ENCODE peak calls at places on chromosomes 4 and X, in nine cellular contexts. R, Q, J, V, A, T, G, X and S are unnamed samples.

GRCh38 chr4:77927991-77928925 is 65.6 kb downstream of the MRPL1 start:
- DNase-seq in A (no peak), J (no peak), R (no peak), X (no peak), T (no peak), G (no peak), Q (peak), V (no peak), S (no peak)

GRCh38 chr4:8055206-8055605 is 103.4 kb downstream of the ABLIM2 start:
- DNase-seq in J (no peak), X (no peak), G (no peak), Q (no peak), R (no peak), V (no peak), A (no peak), T (no peak), S (no peak)

GRCh38 chrX:72258174-72258573 is 18.9 kb downstream of the RPS4X start:
- DNase-seq in R (no peak), Q (peak), V (no peak), X (no peak), A (no peak), J (no peak), G (no peak), T (no peak), S (no peak)

GRCh38 chr4:42280327-42281095 is 116.8 kb upstream of the SHISA3 start:
- DNase-seq in R (no peak), T (no peak), X (no peak), G (peak), J (no peak), A (no peak), V (no peak), Q (no peak), S (no peak)

GRCh38 chr4:127604949-127605709 is 27.6 kb upstream of the INTU start:
- DNase-seq in J (no peak), Q (peak), V (no peak), A (no peak), G (peak), R (no peak), T (no peak), X (no peak), S (no peak)

GRCh38 chr4:98558770-98559169 is 99.6 kb downstream of the TSPAN5 start:
- DNase-seq in R (no peak), A (no peak), V (no peak), G (peak), X (no peak), T (no peak), J (no peak), Q (no peak), S (no peak)

GRCh38 chr4:180814875-180815417 is 1428.3 kb upstream of the TENM3 start:
- DNase-seq in T (no peak), A (no peak), J (no peak), G (no peak), R (no peak), Q (no peak), X (no peak), V (no peak), S (no peak)

GRCh38 chr4:184528713-184529112 is 54.4 kb upstream of the IRF2 start:
- DNase-seq in X (no peak), G (peak), T (no peak), R (no peak), V (no peak), J (no peak), A (no peak), Q (no peak), S (no peak)

GRCh38 chrX:71974916-71975315 is 64.3 kb downstream of the NHSL2 start:
- DNase-seq in G (no peak), J (no peak), Q (no peak), V (no peak), A (no peak), X (no peak), T (no peak), R (no peak), S (no peak)

GRCh38 chr4:105471566-105472176 is 2.2 kb downstream of the PPA2 start:
- DNase-seq in X (peak), J (peak), Q (peak), V (no peak), T (peak), G (peak), R (peak), A (peak), S (peak)
- H3K4me3 ChIP-seq in X (no peak), J (no peak), Q (peak), V (peak), T (no peak), G (no peak), R (peak), A (peak), S (peak)

DNA sequence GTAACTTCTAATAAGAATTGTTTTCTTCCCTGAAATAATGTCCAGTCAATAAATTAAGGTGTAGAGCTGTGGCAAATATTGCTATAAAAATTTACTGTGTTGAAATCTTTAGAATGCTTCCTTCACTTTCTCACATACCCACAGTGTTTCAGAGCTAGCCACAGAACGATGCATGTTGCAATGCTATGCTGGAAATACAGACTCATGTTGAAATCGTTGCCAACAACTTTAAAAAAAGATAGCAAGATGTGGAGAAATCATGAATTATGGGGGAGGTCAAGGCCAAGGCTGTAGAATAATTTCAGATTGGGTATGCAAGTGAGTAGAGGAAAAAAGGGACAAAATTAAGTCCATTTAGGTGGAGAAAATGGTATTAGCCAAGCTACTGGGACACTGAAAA is 204.8 kb downstream of the VEGFC start:
- DNase-seq in Q (peak), T (no peak), X (no peak), G (no peak), V (no peak), J (no peak), R (no peak), A (no peak), S (no peak)
- H3K27ac ChIP-seq in Q (no peak), T (no peak), X (no peak), G (no peak), V (no peak), J (no peak), R (no peak), A (no peak), S (no peak)

DNA sequence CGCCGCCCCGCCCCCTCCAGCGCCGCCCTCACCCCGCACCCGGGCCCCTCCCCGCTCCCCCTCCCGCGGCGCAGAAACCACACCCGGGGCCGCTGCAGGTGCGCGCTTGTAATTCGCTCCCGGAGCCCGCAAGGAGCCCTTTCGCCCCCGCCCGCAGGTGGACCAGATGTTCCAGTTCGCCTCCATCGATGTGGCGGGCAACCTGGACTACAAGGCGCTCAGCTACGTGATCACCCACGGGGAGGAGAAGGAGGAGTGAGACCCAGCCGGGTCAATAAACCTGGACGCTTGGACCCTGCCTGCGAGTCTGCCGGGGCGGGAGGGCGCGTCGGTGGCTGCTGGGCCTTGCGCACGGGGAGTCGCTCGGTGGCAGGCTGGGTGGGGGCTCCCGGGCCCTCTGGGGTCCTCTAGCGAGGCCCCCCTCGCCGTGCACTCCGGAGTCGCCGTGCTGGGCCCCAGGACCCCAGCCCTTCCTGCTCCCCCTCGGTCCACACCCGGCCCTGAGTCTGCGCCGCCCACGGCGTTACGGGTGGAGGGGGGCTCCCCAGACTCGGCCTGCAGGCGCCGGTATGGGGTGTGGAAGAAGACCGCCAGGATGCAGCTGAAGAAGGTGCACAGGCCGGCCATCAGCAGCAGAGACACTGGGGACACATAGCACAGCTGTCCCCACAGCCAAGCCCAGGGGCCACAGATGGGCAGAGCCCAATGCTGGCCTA is 7.1 kb downstream of the SLC49A3 start:
- DNase-seq in T (no peak), Q (no peak), X (no peak), R (no peak), J (peak), G (no peak), A (no peak), V (peak), S (no peak)
- H3K4me3 ChIP-seq in T (no peak), Q (no peak), X (no peak), R (no peak), J (no peak), G (no peak), A (no peak), V (peak), S (no peak)

GRCh38 chrX:44020693-44021092 is 47.5 kb upstream of the NDP start:
- DNase-seq in Q (no peak), R (no peak), V (no peak), T (no peak), J (no peak), A (no peak), X (no peak), G (no peak), S (no peak)
- H3K27ac ChIP-seq in Q (no peak), R (peak), V (no peak), T (no peak), J (no peak), A (no peak), X (no peak), G (no peak), S (no peak)

GRCh38 chr4:168630445-168631187 is 133.8 kb downstream of the PALLD start:
- DNase-seq in A (no peak), T (no peak), Q (peak), X (no peak), V (no peak), R (no peak), G (no peak), J (no peak), S (no peak)
- H3K4me3 ChIP-seq in A (peak), T (peak), Q (peak), X (no peak), V (peak), R (peak), G (no peak), J (no peak), S (peak)

DNA sequence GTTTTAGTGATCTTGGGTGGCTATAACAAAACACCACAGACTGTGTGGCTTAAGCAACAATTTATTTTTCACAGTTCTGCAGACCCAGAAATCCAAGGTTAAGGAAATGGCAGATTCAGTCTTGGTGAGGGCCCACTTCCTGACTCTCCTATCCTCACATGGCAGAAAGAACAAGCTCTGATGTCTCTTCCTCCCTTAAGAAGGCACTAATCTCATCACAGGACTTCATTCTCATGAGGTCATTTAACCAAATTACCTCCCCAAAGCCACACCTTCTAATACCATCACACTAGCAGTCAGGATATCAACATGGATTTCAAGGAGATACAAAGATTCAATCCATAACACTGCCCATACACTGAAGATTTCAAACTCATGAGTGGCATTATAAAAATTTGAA is 350.3 kb downstream of the GRID2 start:
- DNase-seq in J (no peak), T (no peak), R (no peak), Q (no peak), A (no peak), G (peak), V (no peak), X (no peak), S (no peak)
- H3K27ac ChIP-seq in J (no peak), T (no peak), R (no peak), Q (no peak), A (no peak), G (no peak), V (no peak), X (no peak), S (no peak)

DNA sequence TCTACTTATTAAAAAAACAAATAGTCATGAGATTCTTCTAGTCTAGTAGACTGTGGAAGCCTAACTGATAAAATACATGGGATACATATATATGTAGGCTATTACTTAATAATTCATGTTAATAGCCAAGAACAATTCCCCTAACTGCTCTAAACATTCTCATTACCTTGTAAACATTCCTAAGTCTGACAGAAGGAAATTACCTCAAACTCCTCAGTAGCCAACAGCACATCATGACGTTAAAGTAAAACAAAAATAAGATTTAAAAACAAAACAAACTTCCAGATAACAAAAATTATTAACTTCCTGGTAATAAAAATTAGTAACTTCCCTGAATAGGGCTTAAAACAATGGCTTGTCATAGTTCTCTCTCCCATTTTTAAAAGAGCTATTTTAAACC is 109.2 kb downstream of the WDFY3 start:
- DNase-seq in R (no peak), J (no peak), G (no peak), Q (no peak), V (no peak), X (no peak), T (no peak), A (no peak), S (no peak)
- H3K4me3 ChIP-seq in R (no peak), J (no peak), G (no peak), Q (no peak), V (no peak), X (no peak), T (no peak), A (no peak), S (no peak)

GRCh38 chr4:186190456-186191265 is 706 bp upstream of the CYP4V2 start:
- DNase-seq in G (peak), V (no peak), X (peak), J (no peak), Q (peak), A (peak), R (no peak), T (no peak), S (no peak)

GRCh38 chr4:186192068-186192751 is 843 bp downstream of the CYP4V2 start:
- DNase-seq in T (no peak), A (peak), X (peak), J (no peak), Q (peak), V (no peak), R (no peak), G (peak), S (peak)

GRCh38 chr4:186191266-186192067 is at the start of gene CYP4V2:
- DNase-seq in T (peak), J (peak), A (peak), V (peak), X (peak), Q (peak), R (peak), G (peak), S (peak)

GRCh38 chr4:186196063-186196462 is 4.7 kb downstream of the CYP4V2 start:
- DNase-seq in J (no peak), A (no peak), G (no peak), X (no peak), Q (no peak), T (no peak), R (no peak), V (no peak), S (no peak)

DNA sequence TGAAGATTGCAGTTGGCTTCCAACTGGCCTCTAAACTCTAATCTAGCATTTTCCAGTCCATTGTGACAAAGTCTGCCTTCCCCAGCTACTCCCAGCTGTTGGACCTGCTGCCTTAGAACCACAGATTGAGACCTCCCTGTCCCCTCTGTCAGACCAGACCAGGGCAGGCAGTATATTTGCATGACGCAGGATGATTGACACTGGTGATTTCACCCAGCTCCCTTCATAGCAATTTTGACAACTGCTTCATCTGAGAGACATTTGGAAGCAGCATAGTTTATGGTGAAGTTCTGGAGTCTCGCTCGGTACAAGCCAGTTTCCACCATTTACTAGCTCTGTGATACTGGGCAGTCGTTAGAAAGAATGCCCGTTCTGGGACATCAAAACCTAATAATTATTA is 2.5 kb downstream of the CYP4V2 start:
- DNase-seq in A (no peak), J (no peak), V (no peak), G (no peak), X (no peak), R (no peak), T (no peak), Q (no peak), S (no peak)
- H3K27ac ChIP-seq in A (peak), J (no peak), V (no peak), G (no peak), X (no peak), R (peak), T (no peak), Q (no peak), S (peak)